ENCODE peak calls at places on chromosomes 6 and 20, in six cellular contexts. One of them, this sample, is unnamed.

GRCh38 chr6:159170333-159170672 is 1.1 kb downstream of the FNDC1 start:
- DNase-seq in IMR-90: no peak
- DNase-seq in K562: no peak
- DNase-seq in A549: no peak
- DNase-seq in GM12878: no peak
- DNase-seq in HepG2: no peak
- DNase-seq in this sample: no peak

GRCh38 chr20:53594068-53595017 is 704 bp upstream of the ZNF217 start:
- DNase-seq in IMR-90: peak
- DNase-seq in K562: peak
- DNase-seq in A549: peak
- DNase-seq in GM12878: no peak
- DNase-seq in HepG2: peak
- DNase-seq in this sample: peak

GRCh38 chr6:158752613-158753012 is 66.6 kb downstream of the EZR start:
- DNase-seq in IMR-90: no peak
- DNase-seq in K562: no peak
- DNase-seq in A549: no peak
- DNase-seq in GM12878: no peak
- DNase-seq in HepG2: no peak
- DNase-seq in this sample: peak

GRCh38 chr6:112575309-112575834 is 228.2 kb downstream of the RFPL4B start:
- DNase-seq in IMR-90: no peak
- DNase-seq in K562: no peak
- DNase-seq in A549: no peak
- DNase-seq in GM12878: no peak
- DNase-seq in HepG2: no peak
- DNase-seq in this sample: no peak

GRCh38 chr6:45838996-45839395 is 176.7 kb downstream of the CLIC5 start:
- DNase-seq in IMR-90: no peak
- DNase-seq in K562: no peak
- DNase-seq in A549: no peak
- DNase-seq in GM12878: no peak
- DNase-seq in HepG2: no peak
- DNase-seq in this sample: no peak

GRCh38 chr6:149176971-149177667 is 140.4 kb upstream of the TAB2 start:
- DNase-seq in IMR-90: no peak
- DNase-seq in K562: no peak
- DNase-seq in A549: no peak
- DNase-seq in GM12878: no peak
- DNase-seq in HepG2: peak
- DNase-seq in this sample: no peak

GRCh38 chr6:151004415-151005024 is 139.0 kb downstream of the MTHFD1L start:
- DNase-seq in IMR-90: peak
- DNase-seq in K562: no peak
- DNase-seq in A549: peak
- DNase-seq in GM12878: no peak
- DNase-seq in HepG2: peak
- DNase-seq in this sample: no peak

GRCh38 chr20:49867453-49868215 is 47.7 kb downstream of the SPATA2 start:
- DNase-seq in IMR-90: no peak
- DNase-seq in K562: no peak
- DNase-seq in A549: no peak
- DNase-seq in GM12878: peak
- DNase-seq in HepG2: no peak
- DNase-seq in this sample: no peak

GRCh38 chr20:36645998-36646397 is at the start of gene SLA2:
- DNase-seq in IMR-90: no peak
- DNase-seq in K562: no peak
- DNase-seq in A549: no peak
- DNase-seq in GM12878: no peak
- DNase-seq in HepG2: no peak
- DNase-seq in this sample: no peak

GRCh38 chr6:147060636-147061035 is 143.6 kb upstream of the STXBP5 start:
- DNase-seq in IMR-90: no peak
- DNase-seq in K562: no peak
- DNase-seq in A549: no peak
- DNase-seq in GM12878: no peak
- DNase-seq in HepG2: peak
- DNase-seq in this sample: no peak

GRCh38 chr20:33680681-33681080 is 5.5 kb downstream of the E2F1 start:
- DNase-seq in IMR-90: peak
- DNase-seq in K562: no peak
- DNase-seq in A549: no peak
- DNase-seq in GM12878: no peak
- DNase-seq in HepG2: no peak
- DNase-seq in this sample: no peak

GRCh38 chr20:43913291-43914025 is 1.2 kb upstream of the TOX2 start:
- DNase-seq in IMR-90: no peak
- DNase-seq in K562: no peak
- DNase-seq in A549: no peak
- DNase-seq in GM12878: no peak
- DNase-seq in HepG2: no peak
- DNase-seq in this sample: no peak

GRCh38 chr20:3871549-3872265 is 17.5 kb upstream of the PANK2 start:
- DNase-seq in IMR-90: no peak
- DNase-seq in K562: no peak
- DNase-seq in A549: peak
- DNase-seq in GM12878: no peak
- DNase-seq in HepG2: peak
- DNase-seq in this sample: no peak

GRCh38 chr20:25669826-25670422 is 26.7 kb downstream of the ZNF337 start:
- DNase-seq in IMR-90: peak
- DNase-seq in K562: no peak
- DNase-seq in A549: no peak
- DNase-seq in GM12878: no peak
- DNase-seq in HepG2: peak
- DNase-seq in this sample: peak

GRCh38 chr6:87654117-87654516 is 47.9 kb downstream of the AKIRIN2 start:
- DNase-seq in IMR-90: no peak
- DNase-seq in K562: no peak
- DNase-seq in A549: no peak
- DNase-seq in GM12878: no peak
- DNase-seq in HepG2: no peak
- DNase-seq in this sample: no peak

GRCh38 chr6:402901-403658 is 11.5 kb downstream of the IRF4 start:
- DNase-seq in IMR-90: no peak
- DNase-seq in K562: no peak
- DNase-seq in A549: no peak
- DNase-seq in GM12878: no peak
- DNase-seq in HepG2: no peak
- DNase-seq in this sample: no peak

GRCh38 chr6:4291453-4292403 is 156.4 kb upstream of the ECI2 start:
- DNase-seq in IMR-90: peak
- DNase-seq in K562: peak
- DNase-seq in A549: no peak
- DNase-seq in GM12878: no peak
- DNase-seq in HepG2: peak
- DNase-seq in this sample: no peak

GRCh38 chr20:33348136-33348937 is 53.0 kb downstream of the CDK5RAP1 start:
- DNase-seq in IMR-90: no peak
- DNase-seq in K562: no peak
- DNase-seq in A549: no peak
- DNase-seq in GM12878: no peak
- DNase-seq in HepG2: no peak
- DNase-seq in this sample: no peak

GRCh38 chr6:142542704-142543233 is 241.0 kb downstream of the ADGRG6 start:
- DNase-seq in IMR-90: peak
- DNase-seq in K562: peak
- DNase-seq in A549: no peak
- DNase-seq in GM12878: no peak
- DNase-seq in HepG2: no peak
- DNase-seq in this sample: no peak

GRCh38 chr6:67300430-67301040 is 1334.5 kb upstream of the ADGRB3 start:
- DNase-seq in IMR-90: no peak
- DNase-seq in K562: peak
- DNase-seq in A549: no peak
- DNase-seq in GM12878: no peak
- DNase-seq in HepG2: no peak
- DNase-seq in this sample: no peak

GRCh38 chr6:140401666-140402255 is 1027.3 kb upstream of the CITED2 start:
- DNase-seq in IMR-90: peak
- DNase-seq in K562: no peak
- DNase-seq in A549: no peak
- DNase-seq in GM12878: no peak
- DNase-seq in HepG2: no peak
- DNase-seq in this sample: no peak

GRCh38 chr6:17045581-17046322 is 56.1 kb upstream of the STMND1 start:
- DNase-seq in IMR-90: peak
- DNase-seq in K562: no peak
- DNase-seq in A549: no peak
- DNase-seq in GM12878: no peak
- DNase-seq in HepG2: no peak
- DNase-seq in this sample: no peak

GRCh38 chr6:76250666-76251065 is 178.2 kb upstream of the IMPG1 start:
- DNase-seq in IMR-90: no peak
- DNase-seq in K562: no peak
- DNase-seq in A549: no peak
- DNase-seq in GM12878: no peak
- DNase-seq in HepG2: no peak
- DNase-seq in this sample: no peak

GRCh38 chr6:7143161-7143974 is 35.6 kb downstream of the RREB1 start:
- DNase-seq in IMR-90: no peak
- DNase-seq in K562: peak
- DNase-seq in A549: no peak
- DNase-seq in GM12878: no peak
- DNase-seq in HepG2: peak
- DNase-seq in this sample: no peak
- TF ChIP-seq BHLHE40 in IMR-90: no peak
- TF ChIP-seq BHLHE40 in K562: no peak
- TF ChIP-seq BHLHE40 in A549: no peak
- TF ChIP-seq BHLHE40 in GM12878: no peak
- TF ChIP-seq BHLHE40 in HepG2: no peak
- TF ChIP-seq BHLHE40 in this sample: no peak

DNA sequence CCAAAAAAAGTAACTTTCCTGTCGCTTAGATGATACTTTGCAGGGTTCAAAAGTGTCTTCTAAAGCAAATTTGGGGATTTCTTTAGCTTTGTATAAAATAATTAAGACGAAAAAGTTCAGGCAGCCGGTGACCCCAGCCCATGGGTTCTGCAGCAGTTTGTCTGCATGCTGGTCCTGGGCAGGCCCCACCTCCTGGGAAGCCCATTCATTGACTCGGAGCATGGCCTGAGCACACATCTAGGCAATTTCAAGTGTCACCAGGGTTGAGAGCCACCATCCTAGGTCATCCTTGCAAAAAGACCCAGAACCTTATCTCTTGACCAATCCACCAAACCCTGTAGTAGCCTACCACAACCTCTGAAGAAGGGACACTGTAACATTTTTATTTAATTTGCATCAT is 20.6 kb downstream of the BFSP1 start:
- DNase-seq in IMR-90: no peak
- DNase-seq in K562: no peak
- DNase-seq in A549: no peak
- DNase-seq in GM12878: no peak
- DNase-seq in HepG2: no peak
- DNase-seq in this sample: no peak
- TF ChIP-seq BHLHE40 in IMR-90: no peak
- TF ChIP-seq BHLHE40 in K562: no peak
- TF ChIP-seq BHLHE40 in A549: no peak
- TF ChIP-seq BHLHE40 in GM12878: no peak
- TF ChIP-seq BHLHE40 in HepG2: no peak
- TF ChIP-seq BHLHE40 in this sample: no peak

DNA sequence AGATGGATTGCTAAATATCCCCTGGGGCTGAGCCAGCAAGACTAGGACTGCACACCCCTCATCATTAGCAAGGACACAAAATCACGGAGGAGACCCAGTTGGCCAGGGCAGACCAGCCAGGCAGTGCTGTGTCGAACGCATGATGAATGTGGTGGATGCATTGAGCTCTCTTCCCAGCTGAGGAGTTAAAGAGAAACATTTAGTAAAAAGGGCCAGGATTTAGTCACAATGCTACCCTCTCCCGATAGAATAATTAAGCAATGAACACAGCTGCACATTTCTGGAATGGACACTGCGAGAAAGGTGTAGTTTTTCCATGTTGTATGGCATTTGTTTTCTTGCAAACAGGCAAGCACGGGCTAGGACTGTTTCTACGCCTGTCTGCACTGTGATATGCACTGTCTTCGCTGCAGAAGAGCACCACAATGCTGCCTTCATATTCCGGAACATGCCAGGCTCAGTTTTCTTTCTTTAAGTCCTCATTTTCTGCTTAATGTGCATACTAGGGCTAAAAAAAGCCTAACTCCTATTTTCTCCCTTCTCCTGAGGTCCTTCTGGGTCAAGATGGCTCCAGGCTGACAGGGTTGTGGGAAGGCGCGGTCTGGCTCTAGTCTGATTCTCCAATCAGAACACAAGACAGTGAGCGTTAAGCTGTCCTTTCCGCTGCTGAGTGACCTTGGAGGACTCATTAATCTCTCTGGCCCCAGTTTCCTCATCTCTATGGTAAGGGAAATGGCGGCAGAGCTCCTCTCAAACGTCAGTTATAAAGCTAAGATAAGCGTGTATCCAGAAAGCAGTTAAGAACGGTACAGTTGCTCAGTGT is 380.0 kb downstream of the C6orf118 start:
- DNase-seq in IMR-90: no peak
- DNase-seq in K562: no peak
- DNase-seq in A549: no peak
- DNase-seq in GM12878: no peak
- DNase-seq in HepG2: no peak
- DNase-seq in this sample: no peak
- TF ChIP-seq BHLHE40 in IMR-90: no peak
- TF ChIP-seq BHLHE40 in K562: no peak
- TF ChIP-seq BHLHE40 in A549: no peak
- TF ChIP-seq BHLHE40 in GM12878: no peak
- TF ChIP-seq BHLHE40 in HepG2: no peak
- TF ChIP-seq BHLHE40 in this sample: no peak

GRCh38 chr6:123967900-123968299 is 164.2 kb downstream of the NKAIN2 start:
- DNase-seq in IMR-90: no peak
- DNase-seq in K562: no peak
- DNase-seq in A549: no peak
- DNase-seq in GM12878: no peak
- DNase-seq in HepG2: no peak
- DNase-seq in this sample: no peak

GRCh38 chr6:123962508-123962907 is 158.8 kb downstream of the NKAIN2 start:
- DNase-seq in IMR-90: no peak
- DNase-seq in K562: no peak
- DNase-seq in A549: no peak
- DNase-seq in GM12878: no peak
- DNase-seq in HepG2: peak
- DNase-seq in this sample: no peak

GRCh38 chr6:123965894-123966293 is 162.2 kb downstream of the NKAIN2 start:
- DNase-seq in IMR-90: peak
- DNase-seq in K562: no peak
- DNase-seq in A549: no peak
- DNase-seq in GM12878: no peak
- DNase-seq in HepG2: peak
- DNase-seq in this sample: peak
- TF ChIP-seq BHLHE40 in IMR-90: no peak
- TF ChIP-seq BHLHE40 in K562: no peak
- TF ChIP-seq BHLHE40 in A549: no peak
- TF ChIP-seq BHLHE40 in GM12878: no peak
- TF ChIP-seq BHLHE40 in HepG2: no peak
- TF ChIP-seq BHLHE40 in this sample: no peak